ENCODE peak calls at places on chromosomes 5 and 9, in six cellular contexts. R is heart left ventricle, L is iPS-NIHi11, V is Daoy, A is suprapubic skin, B is HuH-7. D is an unnamed sample.

GRCh38 chr5:96093890-96094381 is 132.3 kb upstream of the ELL2 start:
- DNase-seq in R (no peak), L (no peak), V (peak; percentile 53), A (no peak), B (no peak), D (no peak)

GRCh38 chr5:36644727-36645126 is 38.3 kb downstream of the SLC1A3 start:
- DNase-seq in R (no peak), L (no peak), V (no peak), A (no peak), B (no peak), D (no peak)

GRCh38 chr9:31700252-31701045 is 684.0 kb upstream of the ACO1 start:
- DNase-seq in R (no peak), L (no peak), V (no peak), A (no peak), B (no peak), D (no peak)

GRCh38 chr9:135023389-135023788 is 64.1 kb upstream of the OLFM1 start:
- DNase-seq in R (no peak), L (no peak), V (peak; percentile 94), A (no peak), B (no peak), D (no peak)

GRCh38 chr9:123820139-123820538 is 109.8 kb downstream of the DENND1A start:
- DNase-seq in R (no peak), L (no peak), V (no peak), A (no peak), B (no peak), D (no peak)

GRCh38 chr5:164052536-164053090 is 547.2 kb downstream of the MAT2B start:
- DNase-seq in R (no peak), L (no peak), V (no peak), A (no peak), B (no peak), D (no peak)

GRCh38 chr5:72141440-72142271 is 34.4 kb downstream of the MAP1B start:
- DNase-seq in R (no peak), L (no peak), V (peak; percentile 56), A (no peak), B (no peak), D (peak; percentile 62)

GRCh38 chr5:179198865-179199645 is 138.9 kb downstream of the ZNF354C start:
- DNase-seq in R (peak; percentile 16), L (no peak), V (no peak), A (no peak), B (no peak), D (no peak)

GRCh38 chr9:89722712-89723111 is 117.9 kb downstream of the GADD45G start:
- DNase-seq in R (no peak), L (no peak), V (no peak), A (peak; percentile 12), B (no peak), D (no peak)

GRCh38 chr9:83544002-83544698 is 5.9 kb upstream of the FRMD3 start:
- DNase-seq in R (peak; percentile 50), L (peak; percentile 58), V (peak; percentile 70), A (no peak), B (peak; percentile 54), D (peak; percentile 38)

GRCh38 chr5:166302189-166302588 is 1989.3 kb upstream of the WWC1 start:
- DNase-seq in R (no peak), L (no peak), V (no peak), A (no peak), B (no peak), D (no peak)

GRCh38 chr9:36191696-36192095 is 975 bp downstream of the CLTA start:
- DNase-seq in R (no peak), L (peak; percentile 39), V (no peak), A (no peak), B (no peak), D (no peak)

GRCh38 chr5:39138892-39139291 is 64.7 kb upstream of the RICTOR start:
- DNase-seq in R (no peak), L (no peak), V (peak; percentile 13), A (no peak), B (no peak), D (no peak)

GRCh38 chr5:174147551-174147950 is 102.0 kb downstream of the NSG2 start:
- DNase-seq in R (no peak), L (no peak), V (no peak), A (no peak), B (no peak), D (no peak)

GRCh38 chr9:122261469-122261881 is 3.2 kb downstream of the RBM18 start:
- DNase-seq in R (peak; percentile 88), L (peak; percentile 33), V (peak; percentile 15), A (peak; percentile 80), B (peak; percentile 79), D (peak; percentile 54)

GRCh38 chr9:134666801-134667200 is 25.2 kb downstream of the COL5A1 start:
- DNase-seq in R (no peak), L (no peak), V (peak; percentile 69), A (no peak), B (no peak), D (no peak)

GRCh38 chr9:18824095-18824666 is 208.8 kb downstream of the SAXO1 start:
- DNase-seq in R (no peak), L (peak; percentile 28), V (no peak), A (no peak), B (peak; percentile 1), D (no peak)

GRCh38 chr5:177446184-177447065 is at the start of gene PRR7:
- DNase-seq in R (no peak), L (peak; percentile 91), V (peak; percentile 87), A (no peak), B (peak; percentile 96), D (peak; percentile 60)

GRCh38 chr5:56412601-56413379 is 179.7 kb upstream of the ANKRD55 start:
- DNase-seq in R (peak; percentile 66), L (no peak), V (no peak), A (no peak), B (no peak), D (no peak)

D was measured in uterus.